ENCODE peak calls at places on chromosomes 2 and 18, in six cellular contexts. Y, X, W, C, K and L are unnamed samples.
A peak's percentile ranks its signal among the peaks of the same experiment; 100 is the strongest.

GRCh38 chr2:81136296-81136695 is 831.7 kb upstream of the LRRTM1 start:
- DNase-seq in W (no peak), K (no peak), Y (no peak), C (no peak), X (no peak), L (no peak)

GRCh38 chr18:79643049-79643765 is 36.4 kb upstream of the CTDP1 start:
- DNase-seq in X (no peak), Y (no peak), C (no peak), K (no peak), W (peak; percentile 67), L (no peak)

GRCh38 chr2:40448476-40449079 is 3.3 kb downstream of the SLC8A1 start:
- DNase-seq in Y (peak; percentile 18), K (no peak), X (no peak), C (no peak), W (peak; percentile 16), L (no peak)

GRCh38 chr2:112216158-112216557 is 38.7 kb downstream of the ZC3H8 start:
- DNase-seq in C (no peak), W (no peak), K (no peak), X (no peak), Y (peak; percentile 10), L (no peak)

GRCh38 chr2:237306083-237306786 is 107.7 kb downstream of the COL6A3 start:
- DNase-seq in W (no peak), C (no peak), K (peak; percentile 31), X (no peak), Y (no peak), L (no peak)

GRCh38 chr2:1150724-1151511 is 200.3 kb downstream of the SNTG2 start:
- DNase-seq in X (no peak), W (no peak), K (no peak), C (no peak), Y (no peak), L (no peak)

GRCh38 chr2:54652540-54652939 is 70.9 kb upstream of the EML6 start:
- DNase-seq in W (no peak), C (no peak), Y (no peak), K (no peak), X (no peak), L (no peak)

GRCh38 chr2:38446418-38446817 is 69.3 kb upstream of the ATL2 start:
- DNase-seq in X (no peak), K (no peak), W (no peak), Y (peak; percentile 32), C (no peak), L (no peak)

GRCh38 chr2:181281206-181281832 is 175.9 kb upstream of the ITGA4 start:
- DNase-seq in K (no peak), Y (no peak), C (no peak), W (no peak), X (no peak), L (no peak)

GRCh38 chr2:72326759-72327158 is 179.1 kb upstream of the CYP26B1 start:
- DNase-seq in W (no peak), X (no peak), Y (no peak), K (no peak), C (no peak), L (no peak)

GRCh38 chr2:209600257-209601180 is 171.1 kb upstream of the UNC80 start:
- DNase-seq in W (no peak), Y (no peak), C (no peak), X (no peak), K (no peak), L (no peak)

GRCh38 chr2:216720722-216721121 is 25.4 kb upstream of the IGFBP5 start:
- DNase-seq in Y (no peak), W (no peak), C (no peak), K (no peak), X (no peak), L (no peak)

GRCh38 chr18:59268722-59269562 is 4.3 kb downstream of the RAX start:
- DNase-seq in Y (peak; percentile 53), K (no peak), C (no peak), W (peak; percentile 85), X (no peak), L (no peak)

GRCh38 chr2:241066893-241067341 is 35.2 kb downstream of the MTERF4 start:
- DNase-seq in W (peak; percentile 43), X (no peak), K (no peak), C (no peak), Y (peak; percentile 33), L (no peak)

GRCh38 chr2:122300758-122301157 is 545.3 kb downstream of the TSN start:
- DNase-seq in X (no peak), C (no peak), W (no peak), Y (no peak), K (no peak), L (no peak)

GRCh38 chr2:121074322-121074932 is 210.6 kb downstream of the TFCP2L1 start:
- DNase-seq in K (peak; percentile 75), Y (no peak), W (no peak), C (no peak), X (no peak), L (no peak)

GRCh38 chr2:68336192-68336591 is 16.4 kb upstream of the CNRIP1 start:
- DNase-seq in Y (peak; percentile 32), K (no peak), C (no peak), X (no peak), W (no peak), L (no peak)